ENCODE peak calls at places on chromosomes 4 and X, in five cellular contexts. Q is transverse colon, I is pancreas, Y is SK-N-SH, N is heart right ventricle. O is an unnamed sample. For H3K36me3, the result is how much of the 10 kb centered on the place peaks cover.

GRCh38 chr4:17544831-17545234 is 29.9 kb downstream of the CLRN2 start:
- DNase-seq in Y (peak), Q (peak), N (no peak), I (no peak), O (no peak)

GRCh38 chr4:105140684-105141490 is 5.8 kb upstream of the TET2 start:
- DNase-seq in N (peak), Y (peak), I (peak), Q (peak), O (no peak)

GRCh38 chr4:24032371-24032989 is 142.6 kb upstream of the PPARGC1A start:
- DNase-seq in I (no peak), N (peak), Y (peak), Q (peak), O (no peak)

GRCh38 chr4:147682755-147683154 is 1.2 kb downstream of the PRMT9 start:
- DNase-seq in I (no peak), N (no peak), Y (peak), Q (no peak), O (no peak)

GRCh38 chrX:40153335-40154221 is 55.8 kb upstream of the BCOR start:
- DNase-seq in N (no peak), Q (peak), I (peak), Y (peak), O (peak)

GRCh38 chr4:39641451-39641850 is 2.8 kb upstream of the SMIM14 start:
- DNase-seq in N (no peak), Y (no peak), I (no peak), Q (no peak), O (no peak)

GRCh38 chr4:5809216-5809776 is 83.6 kb downstream of the CRMP1 start:
- DNase-seq in Y (no peak), Q (no peak), N (no peak), I (no peak), O (no peak)

GRCh38 chrX:51852621-51853020 is 40.8 kb upstream of the MAGED1 start:
- DNase-seq in Y (no peak), I (no peak), N (no peak), Q (no peak), O (no peak)

GRCh38 chr4:5126857-5127256 is 75.6 kb downstream of the STK32B start:
- DNase-seq in Q (no peak), Y (no peak), N (no peak), I (no peak), O (no peak)

GRCh38 chr4:146436423-146437162 is 85.1 kb downstream of the SLC10A7 start:
- DNase-seq in N (no peak), Y (no peak), Q (no peak), I (no peak), O (no peak)

GRCh38 chrX:52363247-52363883 is 5.5 kb upstream of the XAGE2 start:
- DNase-seq in N (no peak), Q (peak), Y (no peak), I (no peak), O (no peak)

GRCh38 chrX:12548746-12549145 is 242.5 kb upstream of the PRPS2 start:
- DNase-seq in N (peak), Q (no peak), I (no peak), Y (no peak), O (no peak)

GRCh38 chrX:97266406-97267121 is 382.9 kb downstream of the RPA4 start:
- DNase-seq in N (no peak), Y (peak), Q (no peak), I (no peak), O (no peak)

GRCh38 chr4:23717528-23718248 is 172.2 kb downstream of the PPARGC1A start:
- DNase-seq in Y (peak), I (no peak), N (no peak), Q (peak), O (no peak)

GRCh38 chrX:45630078-45630477 is 429.4 kb upstream of the DIPK2B start:
- DNase-seq in Y (no peak), I (no peak), Q (no peak), N (no peak), O (no peak)
- TF ChIP-seq CTCF in Y (no peak), I (no peak), Q (no peak), N (no peak), O (no peak)

GRCh38 chr4:109803924-109804571 is 2.2 kb upstream of the CFI start:
- DNase-seq in N (no peak), Q (peak), I (no peak), Y (peak), O (no peak)
- H3K4me3 ChIP-seq in N (no peak), Q (no peak), I (no peak), Y (no peak), O (no peak)

GRCh38 chr4:153517159-153517558 is 51.0 kb downstream of the TMEM131L start:
- DNase-seq in I (no peak), Q (no peak), N (no peak), Y (no peak), O (no peak)

GRCh38 chr4:153518001-153518400 is 51.8 kb downstream of the TMEM131L start:
- DNase-seq in N (peak), I (peak), Y (no peak), Q (no peak), O (no peak)

GRCh38 chr4:153520227-153520626 is 54.1 kb downstream of the TMEM131L start:
- DNase-seq in N (no peak), Y (no peak), Q (no peak), I (no peak), O (no peak)

GRCh38 chr4:153519677-153520076 is 53.5 kb downstream of the TMEM131L start:
- DNase-seq in I (no peak), Y (no peak), N (no peak), Q (no peak), O (no peak)

GRCh38 chr4:153518637-153519384 is 52.7 kb downstream of the TMEM131L start:
- DNase-seq in N (no peak), Q (no peak), I (peak), Y (no peak), O (no peak)
- H3K36me3 ChIP-seq in N (under half), Q (under half), I (under half), Y (under half), O (under half)

DNA sequence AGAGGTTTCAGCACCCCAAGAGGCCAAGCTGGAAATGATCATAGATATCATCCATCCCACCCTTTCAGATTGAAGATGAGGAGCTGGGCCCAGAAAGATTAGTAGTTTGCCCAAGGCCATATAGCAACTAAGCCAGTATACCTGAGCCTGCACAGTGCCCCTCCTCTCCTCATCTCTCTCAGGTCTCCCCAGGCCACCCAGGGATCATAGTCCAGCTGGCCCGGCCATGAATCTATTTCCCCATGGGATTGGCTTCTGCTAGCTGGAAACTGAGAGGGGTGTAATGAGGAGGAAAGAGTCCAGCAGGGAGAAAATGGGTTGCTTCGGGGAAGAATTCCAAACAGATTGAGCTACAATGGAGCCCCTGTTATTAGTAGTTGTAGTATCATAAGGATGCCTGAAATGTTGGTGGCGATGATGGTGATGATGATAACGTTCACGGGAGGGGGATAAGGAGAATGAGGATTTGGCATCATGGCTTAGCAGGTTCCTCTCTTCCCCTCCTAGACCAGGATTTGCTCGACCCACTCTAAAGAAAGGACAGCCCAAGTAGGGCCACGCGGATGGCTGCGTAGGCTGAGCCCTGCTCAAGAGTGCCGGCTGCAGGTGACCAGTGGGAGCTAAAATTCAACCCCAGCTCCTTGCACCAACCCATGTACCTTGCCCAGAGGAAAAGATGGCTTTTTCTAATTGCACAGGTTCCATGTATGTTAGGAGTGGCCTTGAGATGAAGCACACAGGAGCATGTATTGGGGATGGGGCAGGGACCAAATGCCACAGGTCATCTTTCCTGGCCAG is 117.8 kb upstream of the PJA1 start:
- DNase-seq in I (no peak), Q (no peak), N (no peak), Y (no peak), O (no peak)
- TF ChIP-seq CTCF in I (no peak), Q (no peak), N (no peak), Y (no peak), O (peak)

GRCh38 chr4:138912714-138913340 is 102.8 kb upstream of the NOCT start:
- DNase-seq in N (no peak), I (no peak), Q (no peak), Y (no peak), O (no peak)

GRCh38 chr4:138910201-138910913 is 105.2 kb upstream of the NOCT start:
- DNase-seq in Q (no peak), I (peak), N (no peak), Y (peak), O (no peak)

GRCh38 chr4:138911903-138912713 is 103.5 kb upstream of the NOCT start:
- DNase-seq in I (peak), Y (peak), Q (peak), N (no peak), O (no peak)

GRCh38 chr4:138909605-138910004 is 106.0 kb upstream of the NOCT start:
- DNase-seq in Q (no peak), Y (no peak), I (no peak), N (no peak), O (no peak)

GRCh38 chr4:138910914-138911336 is 104.7 kb upstream of the NOCT start:
- DNase-seq in Q (peak), N (peak), I (peak), Y (peak), O (no peak)
- H3K4me3 ChIP-seq in Q (peak), N (no peak), I (no peak), Y (peak), O (no peak)

GRCh38 chr4:10077101-10077491 is 39.5 kb downstream of the WDR1 start:
- DNase-seq in N (no peak), I (no peak), Q (no peak), Y (no peak), O (no peak)
- H3K36me3 ChIP-seq in N (half or more), I (under half), Q (under half), Y (half or more), O (half or more)

DNA sequence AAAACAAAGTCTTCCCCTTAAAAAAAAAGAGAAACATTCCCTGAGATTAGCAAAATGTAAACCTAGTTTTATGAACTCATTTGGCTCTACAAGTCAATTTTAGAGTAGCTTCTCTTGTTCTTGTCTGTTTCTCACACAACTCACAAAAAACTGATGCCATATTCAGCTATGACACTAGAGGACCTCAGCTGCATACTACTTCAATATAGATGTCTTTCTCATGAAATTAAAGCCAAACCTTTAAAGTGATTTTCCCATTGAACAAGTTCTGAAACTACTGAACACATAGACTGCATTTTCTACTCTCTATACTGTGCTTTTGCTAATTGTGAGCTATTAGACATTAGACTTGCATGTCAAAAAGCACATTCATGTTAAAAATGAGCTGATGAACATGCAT is 49.8 kb downstream of the TBCK start:
- DNase-seq in I (no peak), Q (no peak), Y (peak), N (no peak), O (no peak)
- TF ChIP-seq CTCF in I (peak), Q (peak), Y (peak), N (peak), O (peak)

DNA sequence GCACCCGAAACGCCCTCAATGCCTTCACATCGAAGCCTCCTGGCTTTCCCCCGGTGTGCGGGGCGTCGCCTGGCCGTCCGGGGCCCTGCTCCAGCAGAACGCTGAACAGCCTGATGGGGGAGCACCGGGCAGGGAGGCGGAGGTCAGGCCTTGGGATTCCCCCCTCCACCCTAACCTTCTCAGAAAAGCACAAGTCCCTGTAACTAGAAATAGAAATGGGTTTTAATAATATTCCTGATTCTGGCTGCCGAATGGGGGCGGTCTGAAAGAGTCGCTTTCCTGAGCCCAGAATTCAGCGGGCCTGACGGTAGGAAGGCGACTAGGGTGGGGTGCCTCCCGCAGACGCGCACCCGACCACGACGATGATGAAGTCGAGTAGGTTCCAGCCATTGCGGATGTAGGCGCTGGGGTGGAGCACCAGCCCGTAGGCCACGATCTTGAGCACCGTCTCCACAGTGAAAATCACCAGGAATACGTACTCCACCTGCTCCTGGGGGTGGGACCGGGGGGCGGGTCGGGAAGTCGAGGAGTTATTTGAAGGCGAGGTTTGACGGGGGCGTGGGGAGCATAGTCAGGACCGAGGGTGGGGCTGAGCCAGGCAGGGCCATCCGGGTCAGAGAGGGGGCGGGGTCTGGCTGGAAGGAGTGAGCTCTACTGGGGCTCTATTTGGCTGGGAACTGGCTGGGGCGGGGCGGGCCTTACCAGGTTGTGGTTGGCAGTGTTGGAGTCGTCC is 2.5 kb downstream of the CACNA1F start:
- DNase-seq in Y (no peak), N (peak), I (peak), Q (peak), O (peak)
- H3K4me3 ChIP-seq in Y (no peak), N (peak), I (no peak), Q (peak), O (peak)

GRCh38 chr4:52997132-52997416 is 135.0 kb downstream of the RASL11B start:
- DNase-seq in Y (no peak), N (no peak), I (no peak), Q (no peak), O (no peak)

GRCh38 chr4:52995341-52996030 is 133.4 kb downstream of the RASL11B start:
- DNase-seq in N (no peak), Y (no peak), I (no peak), Q (no peak), O (no peak)

GRCh38 chr4:52993771-52994170 is 131.7 kb downstream of the RASL11B start:
- DNase-seq in N (no peak), Y (no peak), Q (no peak), I (no peak), O (no peak)

GRCh38 chr4:52998413-52998812 is 136.3 kb downstream of the RASL11B start:
- DNase-seq in N (no peak), I (no peak), Y (no peak), Q (no peak), O (no peak)

GRCh38 chr4:52996261-52997131 is 134.4 kb downstream of the RASL11B start:
- DNase-seq in Y (peak), N (peak), Q (no peak), I (peak), O (no peak)
- H3K36me3 ChIP-seq in Y (under half), N (under half), Q (under half), I (under half), O (under half)

DNA sequence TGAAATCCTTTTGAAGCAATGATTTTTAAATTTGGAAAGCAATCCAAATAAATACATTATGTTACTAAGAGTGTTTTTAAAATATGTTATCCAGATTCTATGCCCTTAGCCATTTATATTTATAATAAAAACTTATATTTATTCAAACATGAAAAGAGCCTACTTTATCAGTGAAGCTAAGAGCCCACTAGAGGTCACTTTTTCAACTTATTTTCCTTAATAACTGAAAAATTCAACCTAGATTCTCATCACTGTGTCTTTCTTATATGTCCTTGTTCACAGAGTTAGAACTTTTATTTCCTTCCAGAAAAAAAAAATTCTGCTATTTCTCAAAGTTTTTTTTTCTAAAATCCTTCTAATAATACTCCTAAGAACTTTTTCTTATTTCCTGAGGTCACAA is 23.9 kb downstream of the PRDM8 start:
- DNase-seq in N (no peak), I (no peak), Y (no peak), Q (no peak), O (no peak)
- TF ChIP-seq CTCF in N (no peak), I (no peak), Y (peak), Q (no peak), O (peak)

O was measured in GM06990.